ENCODE peak calls at places on chromosomes 11 and 22, in four cellular contexts. K is adrenal gland; Y is HEK293T; Z is naive thymus-derived CD8-positive, alpha-beta T cell. N is an unnamed sample.
A peak's percentile ranks its signal among the peaks of the same experiment; 100 is the strongest.

GRCh38 chr11:68341557-68342458 is 29.4 kb downstream of the LRP5 start:
- DNase-seq in Z (no peak), K (no peak), Y (no peak), N (no peak)

GRCh38 chr11:108084811-108085210 is 36.6 kb upstream of the ACAT1 start:
- DNase-seq in Z (no peak), Y (no peak), K (no peak), N (no peak)

GRCh38 chr22:38218661-38219331 is 17.0 kb downstream of the MAFF start:
- DNase-seq in K (peak; percentile 91), Y (no peak), Z (no peak), N (peak; percentile 57)

GRCh38 chr11:71327156-71328085 is 75.0 kb upstream of the SHANK2 start:
- DNase-seq in K (no peak), Y (no peak), Z (no peak), N (no peak)

GRCh38 chr22:19606332-19607197 is 82.4 kb upstream of the CLDN5 start:
- DNase-seq in Z (no peak), K (no peak), Y (peak; percentile 5), N (no peak)

GRCh38 chr11:61694971-61695706 is 14.9 kb downstream of the DAGLA start:
- DNase-seq in Y (no peak), K (no peak), Z (no peak), N (no peak)

GRCh38 chr22:27394806-27395404 is 406.7 kb downstream of the MN1 start:
- DNase-seq in Z (no peak), K (no peak), Y (no peak), N (no peak)

GRCh38 chr22:43826142-43827093 is 14.3 kb upstream of the EFCAB6 start:
- DNase-seq in Y (no peak), Z (no peak), K (peak; percentile 48), N (no peak)

GRCh38 chr22:47198801-47199251 is 436.4 kb downstream of the TBC1D22A start:
- DNase-seq in K (no peak), Y (no peak), Z (no peak), N (no peak)

GRCh38 chr22:42648368-42649260 is 578 bp downstream of the CYB5R3 start:
- DNase-seq in Z (peak; percentile 48), K (peak; percentile 62), Y (no peak), N (peak; percentile 63)